ENCODE peak calls at places on chromosomes 4 and X, in four cellular contexts. One of them, this sample, is unnamed.

GRCh38 chr4:74830928-74831327 is 36.6 kb upstream of the BTC start:
- DNase-seq in endothelial cell of umbilical vein: no peak
- DNase-seq in epithelial cell of esophagus: no peak
- DNase-seq in RWPE1: no peak
- DNase-seq in this sample: peak; percentile 11

GRCh38 chrX:109911046-109911445 is 91.9 kb upstream of the TMEM164 start:
- DNase-seq in endothelial cell of umbilical vein: peak; percentile 27
- DNase-seq in epithelial cell of esophagus: no peak
- DNase-seq in RWPE1: peak; percentile 8
- DNase-seq in this sample: peak; percentile 20

GRCh38 chr4:7727727-7728126 is 211.9 kb downstream of the AFAP1 start:
- DNase-seq in endothelial cell of umbilical vein: no peak
- DNase-seq in epithelial cell of esophagus: peak; percentile 15
- DNase-seq in RWPE1: no peak
- DNase-seq in this sample: no peak

GRCh38 chr4:135277116-135277979 is 1075.8 kb upstream of the PABPC4L start:
- DNase-seq in endothelial cell of umbilical vein: no peak
- DNase-seq in epithelial cell of esophagus: peak; percentile 22
- DNase-seq in RWPE1: no peak
- DNase-seq in this sample: no peak

GRCh38 chrX:14039344-14039743 is 9.7 kb upstream of the GEMIN8 start:
- DNase-seq in endothelial cell of umbilical vein: peak; percentile 46
- DNase-seq in epithelial cell of esophagus: peak; percentile 62
- DNase-seq in RWPE1: peak; percentile 20
- DNase-seq in this sample: peak; percentile 69

GRCh38 chr4:109798866-109799265 is 2.9 kb downstream of the CFI start:
- DNase-seq in endothelial cell of umbilical vein: no peak
- DNase-seq in epithelial cell of esophagus: no peak
- DNase-seq in RWPE1: no peak
- DNase-seq in this sample: no peak

GRCh38 chr4:24659241-24659961 is 75.0 kb upstream of the DHX15 start:
- DNase-seq in endothelial cell of umbilical vein: no peak
- DNase-seq in epithelial cell of esophagus: peak; percentile 29
- DNase-seq in RWPE1: no peak
- DNase-seq in this sample: no peak

GRCh38 chrX:9476810-9477575 is 12.1 kb downstream of the TBL1X start:
- DNase-seq in endothelial cell of umbilical vein: no peak
- DNase-seq in epithelial cell of esophagus: no peak
- DNase-seq in RWPE1: no peak
- DNase-seq in this sample: no peak

GRCh38 chr4:8427761-8428287 is 12.7 kb downstream of the ACOX3 start:
- DNase-seq in endothelial cell of umbilical vein: peak; percentile 73
- DNase-seq in epithelial cell of esophagus: peak; percentile 9
- DNase-seq in RWPE1: no peak
- DNase-seq in this sample: peak; percentile 53

GRCh38 chr4:76960014-76960413 is 10.5 kb downstream of the SEPTIN11 start:
- DNase-seq in endothelial cell of umbilical vein: no peak
- DNase-seq in epithelial cell of esophagus: no peak
- DNase-seq in RWPE1: no peak
- DNase-seq in this sample: no peak

GRCh38 chr4:176031927-176032326 is 33.7 kb upstream of the WDR17 start:
- DNase-seq in endothelial cell of umbilical vein: no peak
- DNase-seq in epithelial cell of esophagus: peak; percentile 87
- DNase-seq in RWPE1: peak; percentile 23
- DNase-seq in this sample: no peak

GRCh38 chr4:165668694-165669093 is 204.3 kb upstream of the TLL1 start:
- DNase-seq in endothelial cell of umbilical vein: no peak
- DNase-seq in epithelial cell of esophagus: peak; percentile 35
- DNase-seq in RWPE1: no peak
- DNase-seq in this sample: no peak

GRCh38 chrX:19689170-19689814 is 174.0 kb upstream of the MAP3K15 start:
- DNase-seq in endothelial cell of umbilical vein: no peak
- DNase-seq in epithelial cell of esophagus: no peak
- DNase-seq in RWPE1: no peak
- DNase-seq in this sample: no peak

GRCh38 chr4:32268949-32269348 is 1548.8 kb downstream of the PCDH7 start:
- DNase-seq in endothelial cell of umbilical vein: peak; percentile 21
- DNase-seq in epithelial cell of esophagus: peak; percentile 29
- DNase-seq in RWPE1: peak; percentile 2
- DNase-seq in this sample: no peak

GRCh38 chr4:104879854-104880253 is 266.8 kb upstream of the TET2 start:
- DNase-seq in endothelial cell of umbilical vein: no peak
- DNase-seq in epithelial cell of esophagus: peak; percentile 51
- DNase-seq in RWPE1: no peak
- DNase-seq in this sample: no peak